ENCODE peak calls at places on chromosomes 6 and 20, in seven cellular contexts. A is SJSA1, U is A172, D is GM03348, N is GM18507, B is endothelial cell, T is T-helper 2 cell. J is an unnamed sample.

GRCh38 chr20:62225026-62225425 is 4.9 kb upstream of the HRH3 start:
- DNase-seq in N (no peak), D (no peak), A (no peak), T (no peak), U (no peak), B (no peak), J (no peak)

GRCh38 chr6:129954749-129955431 is 63.5 kb upstream of the L3MBTL3 start:
- DNase-seq in U (no peak), N (no peak), B (no peak), D (no peak), A (no peak), T (no peak), J (no peak)

GRCh38 chr6:116572162-116572561 is 858 bp downstream of the RWDD1 start:
- DNase-seq in T (no peak), N (no peak), D (peak; percentile 41), U (no peak), A (peak; percentile 41), B (no peak), J (peak; percentile 41)

GRCh38 chr20:2236266-2236665 is 59.5 kb upstream of the TGM3 start:
- DNase-seq in B (no peak), D (no peak), T (no peak), N (no peak), U (peak; percentile 36), A (peak; percentile 23), J (no peak)

GRCh38 chr20:53092772-53093171 is 120.6 kb downstream of the TSHZ2 start:
- DNase-seq in B (no peak), A (no peak), U (no peak), N (no peak), T (no peak), D (no peak), J (no peak)

GRCh38 chr20:16391003-16391402 is 182.2 kb downstream of the KIF16B start:
- DNase-seq in D (no peak), T (no peak), A (no peak), N (no peak), U (no peak), B (no peak), J (no peak)

GRCh38 chr6:157455731-157456523 is 74.9 kb downstream of the ZDHHC14 start:
- DNase-seq in T (no peak), U (no peak), B (no peak), D (no peak), N (no peak), A (no peak), J (no peak)

GRCh38 chr6:158905277-158905676 is 86.1 kb upstream of the EZR start:
- DNase-seq in B (no peak), A (no peak), T (no peak), N (no peak), U (no peak), D (no peak), J (no peak)

GRCh38 chr6:97240222-97240621 is 42.8 kb downstream of the MMS22L start:
- DNase-seq in A (no peak), T (no peak), N (no peak), D (peak; percentile 57), B (no peak), U (peak; percentile 66), J (peak; percentile 40)

GRCh38 chr6:136795996-136796395 is 3.7 kb upstream of the MAP3K5 start:
- DNase-seq in N (no peak), T (no peak), B (no peak), U (no peak), D (no peak), A (no peak), J (no peak)

GRCh38 chr20:61127311-61128044 is 124.6 kb upstream of the CDH4 start:
- DNase-seq in T (no peak), U (peak; percentile 94), D (peak; percentile 59), B (no peak), A (peak; percentile 35), N (no peak), J (peak; percentile 78)

GRCh38 chr6:10511477-10511876 is 9.7 kb upstream of the GCNT2 start:
- DNase-seq in U (peak; percentile 33), D (no peak), B (no peak), N (no peak), T (no peak), A (peak; percentile 63), J (peak; percentile 8)

GRCh38 chr6:166259296-166259977 is 48.8 kb downstream of the PRR18 start:
- DNase-seq in D (no peak), B (no peak), A (no peak), T (no peak), U (no peak), N (no peak), J (no peak)

GRCh38 chr20:47665221-47665991 is 119.9 kb downstream of the SULF2 start:
- DNase-seq in B (no peak), A (no peak), N (no peak), D (no peak), T (no peak), U (no peak), J (no peak)

GRCh38 chr6:2020909-2021308 is 224.5 kb downstream of the GMDS start:
- DNase-seq in U (peak; percentile 51), D (peak; percentile 23), A (no peak), T (no peak), B (no peak), N (no peak), J (peak; percentile 79)

GRCh38 chr6:93496548-93496947 is 77.2 kb upstream of the EPHA7 start:
- DNase-seq in U (no peak), A (no peak), D (no peak), T (no peak), B (no peak), N (no peak), J (no peak)

GRCh38 chr6:113696960-113697359 is 160.2 kb upstream of the MARCKS start:
- DNase-seq in T (no peak), N (no peak), A (peak; percentile 22), D (no peak), B (no peak), U (no peak), J (peak; percentile 31)

GRCh38 chr6:24125980-24126379 is at the start of gene NRSN1:
- DNase-seq in D (no peak), N (no peak), A (no peak), B (peak; percentile 59), U (no peak), T (no peak), J (no peak)

GRCh38 chr20:31943052-31943471 is 8.8 kb downstream of the PDRG1 start:
- DNase-seq in D (no peak), N (no peak), B (no peak), U (no peak), T (no peak), A (no peak), J (no peak)

GRCh38 chr20:45781391-45781931 is 10.2 kb downstream of the WFDC3 start:
- DNase-seq in U (peak; percentile 98), A (peak; percentile 69), D (peak; percentile 63), N (no peak), T (no peak), B (no peak), J (peak; percentile 92)

GRCh38 chr6:146358341-146359046 is 185.1 kb upstream of the RAB32 start:
- DNase-seq in B (no peak), T (no peak), U (no peak), A (peak; percentile 45), D (peak; percentile 29), N (no peak), J (peak; percentile 68)

GRCh38 chr20:20549699-20550098 is 162.7 kb downstream of the RALGAPA2 start:
- DNase-seq in N (no peak), U (peak; percentile 52), T (no peak), D (peak; percentile 74), B (no peak), A (peak; percentile 4), J (peak; percentile 64)

GRCh38 chr20:7375905-7376304 is 564.4 kb downstream of the HAO1 start:
- DNase-seq in N (no peak), A (no peak), T (no peak), D (peak; percentile 4), U (no peak), B (no peak), J (no peak)

GRCh38 chr20:37990571-37991151 is 42.6 kb downstream of the TTI1 start:
- DNase-seq in U (peak; percentile 73), B (no peak), A (peak; percentile 62), T (peak; percentile 31), D (peak; percentile 55), N (peak; percentile 67), J (peak; percentile 79)

GRCh38 chr20:23603321-23603720 is 2.4 kb downstream of the CST9 start:
- DNase-seq in B (no peak), N (no peak), U (no peak), A (no peak), T (no peak), D (no peak), J (no peak)

GRCh38 chr20:41118632-41119031 is 18.7 kb upstream of the PLCG1 start:
- DNase-seq in B (no peak), T (no peak), D (no peak), A (no peak), U (no peak), N (no peak), J (peak; percentile 24)

GRCh38 chr20:57779401-57780003 is 69.7 kb upstream of the PMEPA1 start:
- DNase-seq in B (no peak), A (no peak), N (no peak), U (no peak), D (no peak), T (no peak), J (no peak)

GRCh38 chr20:50220894-50221266 is 30.2 kb downstream of the CEBPB start:
- DNase-seq in N (no peak), B (no peak), D (no peak), A (no peak), T (no peak), U (no peak), J (no peak)

GRCh38 chr20:42556575-42556974 is 633.1 kb downstream of the PTPRT start:
- DNase-seq in N (no peak), A (no peak), B (no peak), U (no peak), T (no peak), D (no peak), J (no peak)

GRCh38 chr6:6681443-6681842 is 92.9 kb downstream of the LY86 start:
- DNase-seq in D (no peak), A (no peak), T (no peak), B (no peak), U (no peak), N (no peak), J (peak; percentile 17)

GRCh38 chr20:51366155-51366886 is 176.2 kb downstream of the NFATC2 start:
- DNase-seq in U (peak; percentile 100), B (no peak), A (peak; percentile 100), D (peak; percentile 94), T (no peak), N (no peak), J (peak; percentile 100)

GRCh38 chr6:112004397-112005341 is 49.2 kb upstream of the CCN6 start:
- DNase-seq in A (no peak), D (no peak), U (no peak), T (no peak), B (no peak), N (no peak), J (peak; percentile 31)

GRCh38 chr6:127118505-127119360 is at the start of gene RSPO3:
- DNase-seq in D (peak; percentile 55), A (peak; percentile 26), N (no peak), B (peak; percentile 40), T (no peak), U (peak; percentile 14), J (peak; percentile 38)

GRCh38 chr20:23139524-23139923 is 53.4 kb upstream of the CD93 start:
- DNase-seq in D (no peak), U (no peak), T (no peak), A (no peak), B (no peak), N (no peak), J (no peak)

J was measured in AG10803.